ENCODE peak calls at places on chromosomes 3 and 15, in five cellular contexts. F is CD4-positive, alpha-beta T cell; A is activated T-cell treated with anti-CD3 and anti-CD28 coated beads for 1 hour; H is A172; Q is activated CD4-positive, alpha-beta T cell treated with anti-CD3 and anti-CD28 coated beads for 4 hours. V is an unnamed sample.

GRCh38 chr15:81575436-81576123 is 201.6 kb upstream of the TMC3 start:
- DNase-seq in H (no peak), Q (no peak), F (no peak), A (no peak), V (no peak)

GRCh38 chr3:14511623-14511965 is 28.5 kb downstream of the GRIP2 start:
- DNase-seq in Q (no peak), A (no peak), H (no peak), F (no peak), V (no peak)

GRCh38 chr15:60605879-60606304 is 127.0 kb upstream of the ICE2 start:
- DNase-seq in F (no peak), Q (no peak), A (no peak), H (no peak), V (no peak)

GRCh38 chr15:84599906-84600305 is 903 bp upstream of the ZSCAN2 start:
- DNase-seq in H (no peak), A (no peak), Q (no peak), F (no peak), V (no peak)

GRCh38 chr3:136862611-136862951 is 573 bp downstream of the NCK1 start:
- DNase-seq in H (peak; percentile 47), Q (peak; percentile 37), A (peak; percentile 18), F (peak; percentile 14), V (peak; percentile 35)

GRCh38 chr3:70736009-70736408 is 423.6 kb upstream of the MDFIC2 start:
- DNase-seq in H (no peak), A (no peak), F (no peak), Q (no peak), V (no peak)

GRCh38 chr15:71455107-71455506 is 339.8 kb downstream of the THSD4 start:
- DNase-seq in F (no peak), Q (no peak), A (no peak), H (no peak), V (peak; percentile 24)

GRCh38 chr3:125067225-125067624 is 11.4 kb upstream of the HEG1 start:
- DNase-seq in H (peak; percentile 79), Q (no peak), F (no peak), A (no peak), V (no peak)

GRCh38 chr15:68581725-68582124 is 2.9 kb downstream of the CORO2B start:
- DNase-seq in A (no peak), H (no peak), Q (no peak), F (no peak), V (no peak)

GRCh38 chr15:90519688-90520087 is 10.0 kb upstream of the CRTC3 start:
- DNase-seq in F (no peak), H (peak; percentile 31), A (no peak), Q (no peak), V (no peak)

GRCh38 chr3:137217733-137218132 is 259.9 kb downstream of the IL20RB start:
- DNase-seq in A (no peak), F (no peak), H (no peak), Q (no peak), V (no peak)

GRCh38 chr3:60333710-60334109 is 917.5 kb downstream of the FHIT start:
- DNase-seq in Q (no peak), F (no peak), H (no peak), A (no peak), V (no peak)

GRCh38 chr3:99747915-99748314 is 69.7 kb upstream of the CMSS1 start:
- DNase-seq in A (no peak), Q (no peak), H (peak; percentile 66), F (no peak), V (no peak)

GRCh38 chr3:56923546-56924224 is 121.9 kb upstream of the ARHGEF3 start:
- DNase-seq in A (peak; percentile 11), F (peak; percentile 37), H (peak; percentile 46), Q (peak; percentile 41), V (peak; percentile 24)

GRCh38 chr15:60563539-60564404 is 84.8 kb upstream of the ICE2 start:
- DNase-seq in H (no peak), A (no peak), F (no peak), Q (no peak), V (peak; percentile 67)

GRCh38 chr3:37711721-37712120 is 150.0 kb upstream of the CTDSPL start:
- DNase-seq in H (no peak), A (no peak), F (no peak), Q (no peak), V (no peak)

GRCh38 chr3:8848696-8849131 is 79.3 kb upstream of the OXTR start:
- DNase-seq in Q (no peak), F (no peak), A (no peak), H (peak; percentile 63), V (no peak)

GRCh38 chr3:159818399-159818798 is 170.2 kb upstream of the IL12A start:
- DNase-seq in Q (no peak), F (no peak), H (no peak), A (no peak), V (no peak)

GRCh38 chr3:171239757-171240503 is 213.4 kb upstream of the SLC2A2 start:
- DNase-seq in Q (no peak), H (no peak), A (no peak), F (no peak), V (no peak)

GRCh38 chr15:57559875-57560274 is 31.8 kb upstream of the MYZAP start:
- DNase-seq in Q (peak; percentile 50), F (peak; percentile 54), H (peak; percentile 62), A (peak; percentile 67), V (peak; percentile 29)

GRCh38 chr3:6455031-6455430 is 405.9 kb upstream of the GRM7 start:
- DNase-seq in A (no peak), H (no peak), F (no peak), Q (no peak), V (no peak)

GRCh38 chr3:155323063-155323666 is 29.7 kb upstream of the STRIT1 start:
- DNase-seq in A (no peak), Q (no peak), F (no peak), H (peak; percentile 83), V (no peak)

GRCh38 chr15:70853270-70853854 is 595 bp downstream of the LARP6 start:
- DNase-seq in Q (no peak), A (no peak), F (no peak), H (peak; percentile 46), V (no peak)

GRCh38 chr3:94360982-94361381 is 298.1 kb downstream of the NSUN3 start:
- DNase-seq in Q (no peak), F (no peak), H (no peak), A (no peak), V (no peak)

GRCh38 chr3:42020681-42021307 is 58.9 kb upstream of the ULK4 start:
- DNase-seq in Q (no peak), H (peak; percentile 79), F (no peak), A (no peak), V (no peak)

GRCh38 chr3:14831916-14832430 is 13.2 kb downstream of the FGD5 start:
- DNase-seq in Q (no peak), A (no peak), F (no peak), H (no peak), V (no peak)

GRCh38 chr15:26179906-26180305 is 316.8 kb upstream of the ATP10A start:
- DNase-seq in A (no peak), Q (no peak), F (no peak), H (no peak), V (no peak)

GRCh38 chr3:107928084-107928445 is 162.8 kb downstream of the CD47 start:
- DNase-seq in H (peak; percentile 42), F (no peak), Q (no peak), A (no peak), V (no peak)

GRCh38 chr3:128426128-128426921 is 40.4 kb downstream of the DNAJB8 start:
- DNase-seq in H (no peak), A (peak; percentile 37), F (peak; percentile 44), Q (peak; percentile 44), V (peak; percentile 44)

GRCh38 chr3:97823081-97823480 is 1.3 kb downstream of the CRYBG3 start:
- DNase-seq in A (no peak), H (no peak), Q (no peak), F (no peak), V (no peak)

GRCh38 chr15:78103406-78104118 is 11.2 kb downstream of the SH2D7 start:
- DNase-seq in Q (peak; percentile 35), H (no peak), A (peak; percentile 19), F (peak; percentile 41), V (peak; percentile 26)

GRCh38 chr15:71748327-71748726 is 62.0 kb upstream of the NR2E3 start:
- DNase-seq in A (no peak), Q (no peak), F (no peak), H (peak; percentile 90), V (no peak)

GRCh38 chr3:54157860-54158259 is 35.5 kb downstream of the CACNA2D3 start:
- DNase-seq in Q (no peak), A (no peak), H (no peak), F (no peak), V (no peak)

GRCh38 chr15:65305776-65306175 is 1.3 kb downstream of the RNU5B-1 start:
- DNase-seq in Q (no peak), F (no peak), A (no peak), H (no peak), V (no peak)

V was measured in T-helper 2 cell.